ENCODE peak calls at places on chromosomes 4 and X, in ten cellular contexts. J is sigmoid colon, V is K562, N is HepG2, B is suprapubic skin, U is transverse colon, W is SK-N-SH, M is stomach, T is H1, I is upper lobe of left lung. A is an unnamed sample.

GRCh38 chrX:69124108-69124507 is 41.1 kb downstream of the PJA1 start:
- DNase-seq in J (no peak), V (no peak), N (no peak), B (no peak), U (no peak), W (no peak), M (no peak), T (no peak), I (no peak), A (no peak)

GRCh38 chr4:126859872-126860271 is 772.9 kb upstream of the INTU start:
- DNase-seq in J (no peak), V (no peak), N (no peak), B (no peak), U (no peak), W (no peak), M (no peak), T (no peak), I (no peak), A (no peak)

GRCh38 chr4:79528241-79528706 is 120.2 kb upstream of the GK2 start:
- DNase-seq in J (no peak), V (no peak), N (no peak), B (no peak), U (no peak), W (no peak), M (no peak), T (no peak), I (no peak), A (no peak)

GRCh38 chrX:22538581-22538980 is 265.9 kb downstream of the CBLL2 start:
- DNase-seq in J (no peak), V (no peak), N (no peak), B (no peak), U (no peak), W (no peak), M (no peak), T (no peak), I (no peak), A (no peak)

GRCh38 chr4:81069706-81070331 is 39.3 kb downstream of the BMP3 start:
- DNase-seq in J (peak; percentile 76), V (peak; percentile 55), N (peak; percentile 82), B (peak; percentile 81), U (peak; percentile 73), W (peak; percentile 23), M (peak; percentile 66), T (peak; percentile 66), I (peak; percentile 60), A (no peak)

GRCh38 chrX:108732630-108733321 is 3.6 kb downstream of the IRS4 start:
- DNase-seq in J (no peak), V (no peak), N (no peak), B (no peak), U (no peak), W (peak; percentile 19), M (no peak), T (peak; percentile 48), I (no peak), A (no peak)

GRCh38 chr4:26032572-26033320 is 118.7 kb downstream of the SMIM20 start:
- DNase-seq in J (no peak), V (no peak), N (peak; percentile 61), B (no peak), U (no peak), W (no peak), M (no peak), T (no peak), I (no peak), A (no peak)

GRCh38 chr4:81436928-81437327 is 34.8 kb downstream of the RASGEF1B start:
- DNase-seq in J (no peak), V (no peak), N (no peak), B (no peak), U (peak; percentile 42), W (no peak), M (no peak), T (no peak), I (no peak), A (no peak)

GRCh38 chr4:140102406-140102805 is 51.6 kb downstream of the MAML3 start:
- DNase-seq in J (no peak), V (no peak), N (no peak), B (no peak), U (no peak), W (no peak), M (no peak), T (no peak), I (no peak), A (no peak)

GRCh38 chr4:92231511-92231910 is 72.3 kb upstream of the GRID2 start:
- DNase-seq in J (no peak), V (no peak), N (no peak), B (no peak), U (no peak), W (no peak), M (no peak), T (no peak), I (no peak), A (no peak)

GRCh38 chrX:24219320-24219719 is 69.8 kb downstream of the ZFX start:
- DNase-seq in J (no peak), V (no peak), N (no peak), B (no peak), U (no peak), W (no peak), M (no peak), T (no peak), I (no peak), A (no peak)

GRCh38 chr4:87051121-87051713 is 116.4 kb downstream of the AFF1 start:
- DNase-seq in J (no peak), V (no peak), N (no peak), B (no peak), U (no peak), W (no peak), M (no peak), T (no peak), I (no peak), A (no peak)

GRCh38 chr4:16745009-16745408 is 153.4 kb downstream of the LDB2 start:
- DNase-seq in J (peak; percentile 73), V (no peak), N (no peak), B (no peak), U (no peak), W (no peak), M (no peak), T (no peak), I (no peak), A (no peak)

GRCh38 chr4:111535792-111536191 is 609.5 kb upstream of the FAM241A start:
- DNase-seq in J (no peak), V (no peak), N (no peak), B (no peak), U (no peak), W (no peak), M (no peak), T (no peak), I (no peak), A (no peak)

GRCh38 chrX:87626996-87627395 is 109.4 kb downstream of the KLHL4 start:
- DNase-seq in J (no peak), V (no peak), N (no peak), B (no peak), U (no peak), W (no peak), M (no peak), T (no peak), I (no peak), A (no peak)

GRCh38 chr4:147741190-147741788 is 9.4 kb downstream of the ARHGAP10 start:
- DNase-seq in J (no peak), V (no peak), N (no peak), B (no peak), U (no peak), W (peak; percentile 52), M (no peak), T (no peak), I (no peak), A (no peak)

GRCh38 chrX:23820235-23820782 is 37.3 kb downstream of the SAT1 start:
- DNase-seq in J (no peak), V (no peak), N (no peak), B (no peak), U (no peak), W (no peak), M (no peak), T (no peak), I (no peak), A (no peak)

GRCh38 chrX:40460926-40461325 is 119.8 kb upstream of the ATP6AP2 start:
- DNase-seq in J (no peak), V (no peak), N (no peak), B (no peak), U (no peak), W (no peak), M (no peak), T (no peak), I (no peak), A (no peak)

GRCh38 chrX:40462797-40463196 is 118.0 kb upstream of the ATP6AP2 start:
- DNase-seq in J (no peak), V (no peak), N (no peak), B (no peak), U (no peak), W (no peak), M (no peak), T (no peak), I (no peak), A (no peak)

GRCh38 chrX:40459576-40460158 is 121.1 kb upstream of the ATP6AP2 start:
- DNase-seq in J (no peak), V (no peak), N (no peak), B (no peak), U (no peak), W (peak; percentile 43), M (no peak), T (peak; percentile 49), I (no peak), A (no peak)
- TF ChIP-seq EP300 in J (no peak), V (no peak), N (no peak), B (no peak), U (no peak), W (no peak), M (no peak), T (no peak), I (no peak), A (no peak)

GRCh38 chr4:7755529-7755928 is 184.1 kb downstream of the AFAP1 start:
- DNase-seq in J (no peak), V (no peak), N (no peak), B (no peak), U (no peak), W (no peak), M (no peak), T (no peak), I (no peak), A (no peak)
- TF ChIP-seq CTCF in J (no peak), V (no peak), N (no peak), B (no peak), U (no peak), W (no peak), M (no peak), T (no peak), I (no peak), A (no peak)

GRCh38 chr4:12414181-12414812 is 985.6 kb upstream of the HS3ST1 start:
- DNase-seq in J (no peak), V (no peak), N (no peak), B (no peak), U (no peak), W (no peak), M (no peak), T (no peak), I (no peak), A (no peak)

GRCh38 chr4:12409507-12410190 is 981.0 kb upstream of the HS3ST1 start:
- DNase-seq in J (no peak), V (no peak), N (no peak), B (no peak), U (no peak), W (no peak), M (no peak), T (no peak), I (no peak), A (no peak)

GRCh38 chr4:12411072-12411471 is 982.4 kb upstream of the HS3ST1 start:
- DNase-seq in J (no peak), V (no peak), N (no peak), B (no peak), U (no peak), W (no peak), M (no peak), T (no peak), I (no peak), A (no peak)
- TF ChIP-seq POLR2AphosphoS5 in J (no peak), V (no peak), N (no peak), B (no peak), U (no peak), W (no peak), M (no peak), T (no peak), I (no peak), A (no peak)

GRCh38 chr4:85970535-85970934 is 389.3 kb downstream of the MAPK10 start:
- DNase-seq in J (no peak), V (no peak), N (no peak), B (no peak), U (no peak), W (no peak), M (no peak), T (no peak), I (no peak), A (no peak)
- TF ChIP-seq EP300 in J (no peak), V (no peak), N (no peak), B (no peak), U (no peak), W (no peak), M (no peak), T (no peak), I (no peak), A (no peak)

A was measured in esophagus muscularis mucosa.